ENCODE peak calls at places on chromosomes 13 and 19, in six cellular contexts. One of them, this sample, is unnamed.

GRCh38 chr19:38842439-38843174 is 7.2 kb downstream of the HNRNPL start:
- DNase-seq in ELR: no peak
- DNase-seq in GM03348: peak; percentile 0
- DNase-seq in RPMI7951: no peak
- DNase-seq in right lobe of liver: no peak
- DNase-seq in activated naive CD4-positive, alpha-beta T cell: no peak
- DNase-seq in this sample: no peak

GRCh38 chr19:7894612-7895309 is 6.5 kb downstream of the LRRC8E start:
- DNase-seq in GM03348: no peak
- DNase-seq in ELR: no peak
- DNase-seq in right lobe of liver: no peak
- DNase-seq in RPMI7951: no peak
- DNase-seq in activated naive CD4-positive, alpha-beta T cell: no peak
- DNase-seq in this sample: no peak

GRCh38 chr19:14091885-14092462 is 1.4 kb upstream of the SAMD1 start:
- DNase-seq in RPMI7951: no peak
- DNase-seq in ELR: peak; percentile 24
- DNase-seq in activated naive CD4-positive, alpha-beta T cell: no peak
- DNase-seq in GM03348: no peak
- DNase-seq in right lobe of liver: no peak
- DNase-seq in this sample: no peak

GRCh38 chr13:39663508-39663907 is 8.0 kb downstream of the COG6 start:
- DNase-seq in ELR: no peak
- DNase-seq in RPMI7951: no peak
- DNase-seq in right lobe of liver: no peak
- DNase-seq in GM03348: no peak
- DNase-seq in activated naive CD4-positive, alpha-beta T cell: no peak
- DNase-seq in this sample: no peak

GRCh38 chr13:37492741-37493514 is 105.6 kb downstream of the POSTN start:
- DNase-seq in activated naive CD4-positive, alpha-beta T cell: no peak
- DNase-seq in RPMI7951: peak; percentile 97
- DNase-seq in ELR: peak; percentile 70
- DNase-seq in GM03348: peak; percentile 67
- DNase-seq in right lobe of liver: no peak
- DNase-seq in this sample: peak; percentile 93

GRCh38 chr13:73069206-73069815 is 10.5 kb downstream of the KLF5 start:
- DNase-seq in ELR: peak; percentile 46
- DNase-seq in RPMI7951: no peak
- DNase-seq in GM03348: no peak
- DNase-seq in right lobe of liver: no peak
- DNase-seq in activated naive CD4-positive, alpha-beta T cell: no peak
- DNase-seq in this sample: peak; percentile 29

GRCh38 chr13:59776924-59777690 is 386.6 kb downstream of the DIAPH3 start:
- DNase-seq in RPMI7951: peak; percentile 75
- DNase-seq in GM03348: peak; percentile 61
- DNase-seq in ELR: peak; percentile 93
- DNase-seq in right lobe of liver: no peak
- DNase-seq in activated naive CD4-positive, alpha-beta T cell: no peak
- DNase-seq in this sample: peak; percentile 80

GRCh38 chr19:56136362-56136761 is 4.7 kb upstream of the ZNF444 start:
- DNase-seq in RPMI7951: no peak
- DNase-seq in ELR: no peak
- DNase-seq in GM03348: no peak
- DNase-seq in right lobe of liver: no peak
- DNase-seq in activated naive CD4-positive, alpha-beta T cell: no peak
- DNase-seq in this sample: no peak

GRCh38 chr19:39427707-39428106 is 8.0 kb downstream of the RPS16 start:
- DNase-seq in right lobe of liver: no peak
- DNase-seq in GM03348: no peak
- DNase-seq in activated naive CD4-positive, alpha-beta T cell: no peak
- DNase-seq in RPMI7951: no peak
- DNase-seq in ELR: no peak
- DNase-seq in this sample: no peak

GRCh38 chr19:43467730-43468129 is 2.3 kb upstream of the LYPD3 start:
- DNase-seq in activated naive CD4-positive, alpha-beta T cell: no peak
- DNase-seq in GM03348: no peak
- DNase-seq in RPMI7951: peak; percentile 59
- DNase-seq in ELR: peak; percentile 77
- DNase-seq in right lobe of liver: no peak
- DNase-seq in this sample: peak; percentile 85

GRCh38 chr13:32825481-32825880 is 190.7 kb upstream of the KL start:
- DNase-seq in activated naive CD4-positive, alpha-beta T cell: no peak
- DNase-seq in GM03348: no peak
- DNase-seq in RPMI7951: no peak
- DNase-seq in right lobe of liver: no peak
- DNase-seq in ELR: no peak
- DNase-seq in this sample: no peak

GRCh38 chr19:290539-291521 is at the start of gene PLPP2:
- DNase-seq in GM03348: peak; percentile 55
- DNase-seq in RPMI7951: no peak
- DNase-seq in ELR: peak; percentile 66
- DNase-seq in activated naive CD4-positive, alpha-beta T cell: no peak
- DNase-seq in right lobe of liver: peak; percentile 49
- DNase-seq in this sample: peak; percentile 39

GRCh38 chr19:35533822-35534521 is 716 bp downstream of the GAPDHS start:
- DNase-seq in ELR: peak; percentile 38
- DNase-seq in right lobe of liver: no peak
- DNase-seq in GM03348: no peak
- DNase-seq in activated naive CD4-positive, alpha-beta T cell: no peak
- DNase-seq in RPMI7951: no peak
- DNase-seq in this sample: no peak

GRCh38 chr19:19021115-19021514 is 12.2 kb downstream of the SUGP2 start:
- DNase-seq in GM03348: peak; percentile 62
- DNase-seq in activated naive CD4-positive, alpha-beta T cell: no peak
- DNase-seq in right lobe of liver: no peak
- DNase-seq in ELR: peak; percentile 64
- DNase-seq in RPMI7951: peak; percentile 46
- DNase-seq in this sample: peak; percentile 62

GRCh38 chr13:29922281-29922821 is 71.9 kb upstream of the UBL3 start:
- DNase-seq in ELR: peak; percentile 76
- DNase-seq in activated naive CD4-positive, alpha-beta T cell: no peak
- DNase-seq in RPMI7951: peak; percentile 63
- DNase-seq in right lobe of liver: no peak
- DNase-seq in GM03348: no peak
- DNase-seq in this sample: peak; percentile 64

GRCh38 chr19:3805859-3806258 is 19.7 kb upstream of the MATK start:
- DNase-seq in activated naive CD4-positive, alpha-beta T cell: no peak
- DNase-seq in RPMI7951: no peak
- DNase-seq in ELR: no peak
- DNase-seq in right lobe of liver: no peak
- DNase-seq in GM03348: no peak
- DNase-seq in this sample: no peak

GRCh38 chr19:46384396-46384795 is 29.0 kb downstream of the CCDC8 start:
- DNase-seq in activated naive CD4-positive, alpha-beta T cell: no peak
- DNase-seq in right lobe of liver: peak; percentile 35
- DNase-seq in GM03348: no peak
- DNase-seq in RPMI7951: no peak
- DNase-seq in ELR: no peak
- DNase-seq in this sample: no peak

GRCh38 chr19:29528946-29529645 is 3.3 kb downstream of the VSTM2B start:
- DNase-seq in right lobe of liver: no peak
- DNase-seq in activated naive CD4-positive, alpha-beta T cell: no peak
- DNase-seq in ELR: no peak
- DNase-seq in RPMI7951: no peak
- DNase-seq in GM03348: no peak
- DNase-seq in this sample: no peak

GRCh38 chr19:38062959-38063786 is 156.2 kb downstream of the SIPA1L3 start:
- DNase-seq in GM03348: no peak
- DNase-seq in right lobe of liver: no peak
- DNase-seq in activated naive CD4-positive, alpha-beta T cell: no peak
- DNase-seq in ELR: no peak
- DNase-seq in RPMI7951: peak; percentile 36
- DNase-seq in this sample: no peak

This sample was measured in M059J.